ENCODE peak calls at places on chromosomes 5 and 9, in four cellular contexts. Z is mesendoderm, G is HCT116, L is IMR-90. J is an unnamed sample.
A peak's percentile ranks its signal among the peaks of the same experiment; 100 is the strongest.

GRCh38 chr9:130692365-130692764 is 1.2 kb upstream of the EXOSC2 start:
- DNase-seq in Z (peak; percentile 93), G (no peak), L (no peak), J (no peak)

GRCh38 chr5:36344900-36345299 is 43.2 kb upstream of the RANBP3L start:
- DNase-seq in Z (no peak), G (no peak), L (no peak), J (no peak)

GRCh38 chr5:133969654-133970324 is 1.4 kb upstream of the C5orf15 start:
- DNase-seq in Z (no peak), G (no peak), L (peak; percentile 79), J (peak; percentile 87)

GRCh38 chr9:26292943-26293342 is 599.7 kb downstream of the CAAP1 start:
- DNase-seq in Z (no peak), G (no peak), L (peak; percentile 52), J (peak; percentile 45)

GRCh38 chr5:74579215-74579614 is 61.3 kb downstream of the ENC1 start:
- DNase-seq in Z (no peak), G (no peak), L (no peak), J (no peak)

GRCh38 chr5:90144625-90145327 is 264.8 kb downstream of the CETN3 start:
- DNase-seq in Z (no peak), G (no peak), L (no peak), J (no peak)

GRCh38 chr5:5418764-5419163 is 3.7 kb upstream of the ICE1 start:
- DNase-seq in Z (no peak), G (no peak), L (no peak), J (no peak)

GRCh38 chr5:50807661-50808060 is 141.2 kb downstream of the PARP8 start:
- DNase-seq in Z (peak; percentile 39), G (no peak), L (peak; percentile 16), J (no peak)

GRCh38 chr5:159887050-159887449 is 29.2 kb upstream of the ADRA1B start:
- DNase-seq in Z (no peak), G (no peak), L (peak; percentile 15), J (no peak)

GRCh38 chr9:87063246-87063645 is 115.9 kb upstream of the GAS1 start:
- DNase-seq in Z (no peak), G (no peak), L (no peak), J (no peak)

GRCh38 chr5:10467281-10468198 is 25.9 kb downstream of the ROPN1L start:
- DNase-seq in Z (peak; percentile 75), G (no peak), L (peak; percentile 79), J (no peak)

GRCh38 chr9:29556317-29556716 is 1983.0 kb upstream of the C9orf72 start:
- DNase-seq in Z (peak; percentile 2), G (no peak), L (no peak), J (peak; percentile 10)

GRCh38 chr5:76528547-76529334 is 94.5 kb downstream of the F2RL2 start:
- DNase-seq in Z (no peak), G (no peak), L (no peak), J (no peak)

GRCh38 chr5:172078726-172079345 is 72.4 kb upstream of the FBXW11 start:
- DNase-seq in Z (no peak), G (no peak), L (no peak), J (no peak)

GRCh38 chr5:175867587-175868347 is 3.6 kb upstream of the CPLX2 start:
- DNase-seq in Z (peak; percentile 74), G (peak; percentile 48), L (no peak), J (peak; percentile 95)

GRCh38 chr9:137619240-137620090 is 660 bp downstream of the EHMT1 start:
- DNase-seq in Z (peak; percentile 45), G (no peak), L (peak; percentile 36), J (peak; percentile 46)

GRCh38 chr5:61635271-61635670 is 303.2 kb downstream of the ZSWIM6 start:
- DNase-seq in Z (no peak), G (no peak), L (no peak), J (no peak)

GRCh38 chr5:21810737-21811316 is 1042.3 kb downstream of the CDH12 start:
- DNase-seq in Z (peak; percentile 19), G (no peak), L (peak; percentile 39), J (peak; percentile 21)

GRCh38 chr5:161507591-161507990 is 38.9 kb downstream of the GABRB2 start:
- DNase-seq in Z (no peak), G (no peak), L (no peak), J (no peak)

GRCh38 chr9:131951905-131952304 is 127.8 kb downstream of the MED27 start:
- DNase-seq in Z (no peak), G (no peak), L (peak; percentile 35), J (no peak)

GRCh38 chr5:175534070-175534932 is 55.9 kb downstream of the SFXN1 start:
- DNase-seq in Z (peak; percentile 92), G (peak; percentile 51), L (peak; percentile 77), J (peak; percentile 80)

GRCh38 chr5:93599427-93600146 is 16.6 kb downstream of the NR2F1 start:
- DNase-seq in Z (peak; percentile 79), G (no peak), L (peak; percentile 88), J (no peak)

GRCh38 chr5:150710165-150710564 is 9.3 kb upstream of the RBM22 start:
- DNase-seq in Z (peak; percentile 26), G (no peak), L (no peak), J (peak; percentile 14)

GRCh38 chr9:82124090-82124489 is 135.5 kb downstream of the SPATA31D1 start:
- DNase-seq in Z (peak; percentile 17), G (no peak), L (peak; percentile 90), J (no peak)

GRCh38 chr5:80760178-80760577 is 105.4 kb upstream of the DHFR start:
- DNase-seq in Z (no peak), G (no peak), L (no peak), J (no peak)

GRCh38 chr5:158979749-158980521 is 119.8 kb downstream of the EBF1 start:
- DNase-seq in Z (peak; percentile 21), G (no peak), L (peak; percentile 29), J (peak; percentile 60)

GRCh38 chr9:31347082-31347617 is 1037.3 kb upstream of the ACO1 start:
- DNase-seq in Z (no peak), G (no peak), L (no peak), J (no peak)

GRCh38 chr9:92094655-92095054 is 20.6 kb downstream of the SPTLC1 start:
- DNase-seq in Z (peak; percentile 72), G (peak; percentile 66), L (peak; percentile 43), J (no peak)

GRCh38 chr5:59337240-59337639 is 556.3 kb downstream of the PDE4D start:
- DNase-seq in Z (no peak), G (no peak), L (no peak), J (no peak)

GRCh38 chr5:112977440-112977861 is 853 bp downstream of the DCP2 start:
- DNase-seq in Z (no peak), G (no peak), L (no peak), J (no peak)

GRCh38 chr5:22341406-22341805 is 511.7 kb downstream of the CDH12 start:
- DNase-seq in Z (no peak), G (no peak), L (no peak), J (no peak)

GRCh38 chr5:56638768-56639238 is 176.5 kb upstream of the MAP3K1 start:
- DNase-seq in Z (no peak), G (no peak), L (no peak), J (no peak)

GRCh38 chr9:8858250-8859161 is 1058.9 kb upstream of the DMAC1 start:
- DNase-seq in Z (peak; percentile 58), G (no peak), L (no peak), J (no peak)

GRCh38 chr9:8859416-8859815 is 1059.8 kb upstream of the DMAC1 start:
- DNase-seq in Z (peak; percentile 26), G (no peak), L (no peak), J (no peak)

GRCh38 chr9:8855046-8855445 is 1055.5 kb upstream of the DMAC1 start:
- DNase-seq in Z (peak; percentile 41), G (no peak), L (no peak), J (no peak)

GRCh38 chr9:8857330-8858249 is 1058.0 kb upstream of the DMAC1 start:
- DNase-seq in Z (peak; percentile 88), G (no peak), L (no peak), J (no peak)

GRCh38 chr9:8856686-8857329 is 1057.2 kb upstream of the DMAC1 start:
- DNase-seq in Z (peak; percentile 76), G (no peak), L (no peak), J (no peak)
- H3K4me3 ChIP-seq in Z (peak overlapping the region; percentile 85), G (no peak overlapping the region), L (peak overlapping the region; percentile 38), J (peak overlapping the region; percentile 50)

DNA sequence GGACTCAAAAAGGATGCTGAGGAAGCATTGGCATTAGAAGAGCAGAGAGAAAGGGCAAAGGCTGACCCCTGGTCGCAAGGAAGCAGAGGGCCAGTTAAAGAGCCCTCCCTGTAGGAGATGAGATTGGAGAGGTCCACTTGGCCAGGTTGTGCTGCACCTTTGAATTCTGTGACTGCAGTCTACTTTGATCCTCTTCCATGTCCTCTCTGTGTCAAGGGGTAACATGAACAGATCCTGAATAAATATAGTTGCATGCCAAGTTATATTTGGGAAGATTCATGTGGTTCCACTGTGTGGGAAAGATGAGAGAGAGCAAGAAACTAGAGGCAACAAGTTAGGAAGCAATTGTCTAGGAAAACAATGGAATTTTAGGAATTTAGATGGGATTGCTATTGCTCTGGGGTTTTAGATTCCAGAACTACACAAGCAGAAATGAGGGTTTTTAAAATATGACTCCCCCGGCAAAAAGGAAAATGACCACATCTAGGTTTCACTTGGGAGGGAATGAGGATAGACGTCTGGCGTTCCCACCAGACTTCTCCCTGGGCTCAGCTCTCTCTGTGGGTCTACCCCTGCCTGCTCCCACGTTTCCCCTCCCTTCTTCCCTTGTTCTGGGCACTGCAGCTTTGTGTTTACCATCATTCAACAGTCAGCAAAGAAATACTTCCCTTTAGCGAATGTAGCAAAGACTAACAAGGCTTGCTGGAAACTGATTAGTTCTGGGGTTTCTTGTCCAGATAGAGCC is 63.6 kb downstream of the SNX18 start:
- DNase-seq in Z (peak; percentile 45), G (no peak), L (peak; percentile 27), J (no peak)
- H3K4me2 ChIP-seq in Z (no peak overlapping the region), G (no peak overlapping the region), L (peak overlapping the region; percentile 82), J (no peak overlapping the region)

GRCh38 chr5:177984565-177985166 is 11.4 kb downstream of the PROP1 start:
- DNase-seq in Z (no peak), G (no peak), L (no peak), J (no peak)
- H3K4me3 ChIP-seq in Z (no peak overlapping the region), G (no peak overlapping the region), L (no peak overlapping the region), J (no peak overlapping the region)

DNA sequence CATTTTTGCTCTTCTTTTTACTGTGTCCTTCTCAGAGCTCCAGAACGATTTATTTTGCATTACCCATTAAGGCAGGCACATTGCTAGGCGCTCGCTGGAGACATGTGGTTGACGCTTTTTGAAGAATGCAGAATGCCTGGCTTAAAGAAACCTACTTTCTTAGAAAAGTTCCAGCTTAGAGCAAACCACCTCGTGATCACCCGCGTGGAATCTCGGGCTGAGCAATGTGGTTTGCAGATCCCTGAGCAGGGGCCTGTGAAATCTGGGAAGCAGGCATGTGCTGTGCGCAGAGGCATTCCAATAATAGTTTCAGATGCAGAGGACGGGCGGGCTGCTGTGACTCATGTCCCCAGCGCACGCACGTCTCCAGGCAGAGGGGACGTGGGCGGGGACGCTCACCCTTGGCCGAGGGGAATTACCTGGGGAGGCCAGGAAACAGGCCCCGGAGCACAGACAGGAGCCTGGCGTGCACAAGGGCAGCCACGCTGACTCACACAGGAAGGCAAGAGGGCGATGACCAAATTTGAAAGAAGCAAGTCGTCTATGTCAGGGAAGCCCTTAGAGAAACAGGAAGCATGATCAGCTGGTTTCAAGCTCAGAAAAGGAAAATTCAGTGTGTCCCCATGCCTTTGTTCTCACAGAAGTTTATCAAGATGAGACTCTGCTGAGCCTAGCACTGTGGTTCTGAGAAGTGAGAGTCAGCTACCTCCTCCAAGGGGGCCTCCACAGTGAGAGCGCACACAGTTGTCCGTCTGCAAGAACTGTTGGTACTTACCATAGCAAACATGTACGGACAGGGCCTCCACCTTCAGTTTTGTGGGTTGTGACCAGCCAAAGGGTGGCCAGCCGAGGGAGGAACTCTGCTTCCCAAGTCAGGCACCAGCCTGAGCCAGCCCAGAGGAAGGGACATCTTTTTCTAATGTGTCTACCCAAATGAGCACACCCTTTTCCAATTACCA is 218.6 kb downstream of the PIK3R1 start:
- DNase-seq in Z (peak; percentile 71), G (peak; percentile 90), L (peak; percentile 96), J (peak; percentile 88)
- H3K4me2 ChIP-seq in Z (no peak overlapping the region), G (peak overlapping the region; percentile 43), L (no peak overlapping the region), J (peak overlapping the region; percentile 52)

GRCh38 chr5:157166494-157167218 is 592 bp upstream of the GARIN3 start:
- DNase-seq in Z (no peak), G (no peak), L (no peak), J (no peak)
- H3K4me3 ChIP-seq in Z (no peak overlapping the region), G (no peak overlapping the region), L (no peak overlapping the region), J (no peak overlapping the region)